ENCODE peak calls at places on chromosome 15, in five cellular contexts. N is left ventricle myocardium inferior, I is spleen, B is GM06990, W is OCI-LY7. Q is an unnamed sample.

GRCh38 chr15:67472957-67473356 is 48.0 kb upstream of the C15orf61 start:
- DNase-seq in B (no peak), I (no peak), W (no peak), N (no peak), Q (no peak)

GRCh38 chr15:64857421-64857820 is 15.7 kb downstream of the PLEKHO2 start:
- DNase-seq in I (no peak), B (no peak), W (no peak), N (no peak), Q (no peak)

GRCh38 chr15:86611392-86612040 is 531.8 kb downstream of the AGBL1 start:
- DNase-seq in N (no peak), B (no peak), W (no peak), I (no peak), Q (no peak)

GRCh38 chr15:34716111-34716510 is 38.7 kb downstream of the GJD2 start:
- DNase-seq in I (no peak), W (no peak), N (peak), B (no peak), Q (no peak)

GRCh38 chr15:91491131-91491950 is 362.2 kb upstream of the SLCO3A1 start:
- DNase-seq in N (no peak), I (no peak), W (no peak), B (no peak), Q (no peak)

GRCh38 chr15:100565591-100565990 is 36.4 kb downstream of the LINS1 start:
- DNase-seq in B (no peak), W (no peak), N (no peak), I (no peak), Q (no peak)

GRCh38 chr15:70320077-70320830 is 222.5 kb upstream of the TLE3 start:
- DNase-seq in I (no peak), W (peak), N (no peak), B (no peak), Q (no peak)

GRCh38 chr15:39748276-39748675 is 34.4 kb downstream of the FSIP1 start:
- DNase-seq in W (no peak), I (no peak), N (no peak), B (no peak), Q (no peak)

GRCh38 chr15:83999396-84000120 is 236.0 kb upstream of the GOLGA6L4 start:
- DNase-seq in B (no peak), N (no peak), W (no peak), I (no peak), Q (no peak)

GRCh38 chr15:60152386-60152785 is 148.3 kb downstream of the FOXB1 start:
- DNase-seq in W (no peak), N (no peak), I (no peak), B (no peak), Q (no peak)

GRCh38 chr15:69719527-69719926 is 266.9 kb downstream of the RPLP1 start:
- DNase-seq in W (peak), N (no peak), B (no peak), I (peak), Q (no peak)

GRCh38 chr15:73866481-73866880 is 6.9 kb upstream of the TBC1D21 start:
- DNase-seq in B (no peak), W (no peak), N (no peak), I (no peak), Q (no peak)

GRCh38 chr15:65305144-65305758 is 774 bp downstream of the RNU5B-1 start:
- DNase-seq in I (peak), N (no peak), W (no peak), B (no peak), Q (no peak)

GRCh38 chr15:101543926-101544490 is 54.5 kb upstream of the PCSK6 start:
- DNase-seq in I (no peak), N (no peak), W (no peak), B (no peak), Q (no peak)

GRCh38 chr15:58147151-58147550 is 9.0 kb downstream of the AQP9 start:
- DNase-seq in B (peak), I (no peak), W (no peak), N (no peak), Q (no peak)

GRCh38 chr15:32705450-32705849 is 12.4 kb upstream of the GREM1 start:
- DNase-seq in B (no peak), N (no peak), W (no peak), I (no peak), Q (no peak)

GRCh38 chr15:93617443-93617842 is 528.4 kb upstream of the RGMA start:
- DNase-seq in I (no peak), W (no peak), N (no peak), B (no peak), Q (no peak)

GRCh38 chr15:83912343-83912742 is 258.4 kb downstream of the ADAMTSL3 start:
- DNase-seq in I (no peak), N (no peak), B (no peak), W (no peak), Q (no peak)

GRCh38 chr15:38930851-38931572 is 366.4 kb upstream of the RASGRP1 start:
- DNase-seq in N (no peak), I (no peak), W (no peak), B (no peak), Q (no peak)

GRCh38 chr15:66047321-66048024 is 178.2 kb downstream of the RAB11A start:
- DNase-seq in I (no peak), B (no peak), W (no peak), N (no peak), Q (no peak)

GRCh38 chr15:22887157-22887951 is 48.9 kb downstream of the NIPA2 start:
- DNase-seq in N (no peak), W (no peak), B (no peak), I (no peak), Q (no peak)

GRCh38 chr15:50145451-50145872 is 26.4 kb upstream of the ATP8B4 start:
- DNase-seq in N (no peak), B (no peak), I (no peak), W (peak), Q (peak)

GRCh38 chr15:48637639-48638038 is 7.9 kb downstream of the FBN1 start:
- DNase-seq in W (no peak), I (no peak), B (no peak), N (no peak), Q (no peak)

GRCh38 chr15:80420658-80421057 is 16.5 kb downstream of the ARNT2 start:
- DNase-seq in B (no peak), I (no peak), N (no peak), W (no peak), Q (no peak)
- TF ChIP-seq CTCF in B (no peak), I (no peak), N (no peak), W (no peak), Q (no peak)

DNA sequence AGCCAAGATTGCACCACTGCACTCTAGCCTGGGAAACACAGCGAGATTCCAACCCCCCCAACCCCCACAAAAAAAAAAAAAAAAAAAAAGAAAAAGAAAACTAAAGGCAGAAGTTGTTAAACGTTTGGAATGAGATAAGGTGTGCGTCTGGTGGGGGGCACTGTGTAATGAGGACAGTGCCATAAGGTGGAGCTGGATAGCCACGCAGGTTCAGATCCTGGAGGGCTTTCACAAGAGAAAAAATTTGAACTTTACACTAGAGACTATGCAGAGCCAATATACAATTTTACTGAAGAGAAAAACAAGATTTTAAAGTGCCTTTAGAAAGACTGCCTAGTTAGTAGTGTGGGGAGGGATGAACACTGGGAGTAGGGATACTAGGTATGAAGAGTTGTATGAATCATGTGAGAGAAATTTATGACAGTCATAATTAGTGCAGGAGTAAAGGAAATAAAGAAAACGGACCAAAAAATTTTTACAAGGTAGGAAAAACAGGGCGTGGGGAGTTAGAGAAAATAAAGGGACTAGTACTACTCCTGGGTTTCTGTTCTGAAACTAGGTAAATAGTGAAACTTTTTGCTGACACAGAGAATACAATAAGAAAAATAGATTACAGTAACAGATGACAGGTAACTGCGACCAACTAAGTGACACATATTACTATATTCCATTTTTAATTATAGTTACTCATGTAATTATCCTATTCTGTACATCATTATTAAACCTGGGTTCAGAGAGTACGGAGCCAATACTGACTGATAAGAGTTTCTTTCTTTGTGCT is 108.1 kb downstream of the PEAK1 start:
- DNase-seq in N (no peak), B (no peak), I (no peak), W (no peak), Q (no peak)
- TF ChIP-seq CTCF in N (no peak), B (no peak), I (no peak), W (no peak), Q (no peak)

GRCh38 chr15:89034305-89034704 is 54.0 kb upstream of the ABHD2 start:
- DNase-seq in N (no peak), B (no peak), W (peak), I (no peak), Q (no peak)
- TF ChIP-seq CTCF in N (peak), B (peak), W (peak), I (no peak), Q (no peak)

DNA sequence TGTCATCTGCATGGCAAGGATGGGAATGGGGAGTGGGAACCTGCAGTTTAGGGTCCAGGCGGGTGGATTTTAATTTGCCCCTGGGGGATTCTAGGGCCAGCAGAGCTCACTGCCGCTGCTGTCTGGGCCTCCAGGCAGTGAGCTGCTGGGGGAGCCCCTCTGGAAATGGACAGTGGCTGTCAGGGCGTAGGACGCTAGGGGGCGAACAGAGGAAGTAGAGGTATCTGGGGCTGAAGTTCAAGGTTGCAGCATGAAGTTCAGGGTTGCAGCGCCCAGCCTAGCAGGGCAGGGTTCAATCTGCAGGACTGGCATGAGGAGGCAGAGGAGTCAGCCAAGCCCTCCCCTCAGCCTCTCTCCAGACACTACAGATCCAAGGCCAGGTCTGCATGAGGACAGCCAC is 49.5 kb downstream of the APBA2 start:
- DNase-seq in B (no peak), N (no peak), W (peak), I (peak), Q (peak)
- TF ChIP-seq CTCF in B (peak), N (peak), W (peak), I (peak), Q (peak)

GRCh38 chr15:31561156-31561555 is 234.5 kb downstream of the KLF13 start:
- DNase-seq in I (no peak), W (no peak), N (no peak), B (no peak), Q (no peak)
- TF ChIP-seq CTCF in I (no peak), W (no peak), N (no peak), B (no peak), Q (no peak)